ENCODE peak calls at places on chromosomes 16 and 17, in four cellular contexts. L is HepG2, P is GM12878, R is K562. Y is an unnamed sample.

GRCh38 chr16:49674255-49674980 is 181.5 kb downstream of the ZNF423 start:
- DNase-seq in P (no peak), R (no peak), L (no peak), Y (no peak)

GRCh38 chr17:78106211-78106610 is 22.3 kb downstream of the TMC6 start:
- DNase-seq in L (no peak), R (no peak), P (no peak), Y (no peak)

GRCh38 chr16:57471852-57472664 is 9.6 kb downstream of the POLR2C start:
- DNase-seq in L (peak; percentile 94), P (no peak), R (no peak), Y (peak; percentile 77)

GRCh38 chr16:67162439-67163163 is 1.9 kb upstream of the HSF4 start:
- DNase-seq in R (no peak), L (no peak), P (no peak), Y (no peak)

GRCh38 chr16:66434619-66435430 is 7.7 kb downstream of the BEAN1 start:
- DNase-seq in P (no peak), R (no peak), L (peak; percentile 92), Y (no peak)

GRCh38 chr17:30212750-30213149 is 22.7 kb downstream of the SLC6A4 start:
- DNase-seq in R (no peak), L (no peak), P (peak; percentile 72), Y (no peak)

GRCh38 chr17:49327835-49328784 is 33.9 kb downstream of the ZNF652 start:
- DNase-seq in P (no peak), R (no peak), L (no peak), Y (no peak)

GRCh38 chr16:67190448-67191399 is 788 bp upstream of the EXOC3L1 start:
- DNase-seq in L (no peak), P (no peak), R (no peak), Y (no peak)

GRCh38 chr16:12272264-12272663 is 295.7 kb downstream of the SNX29 start:
- DNase-seq in R (no peak), L (no peak), P (no peak), Y (no peak)

GRCh38 chr16:88973415-88974050 is 3.5 kb downstream of the CBFA2T3 start:
- DNase-seq in P (no peak), R (no peak), L (no peak), Y (no peak)

GRCh38 chr17:40281663-40282062 is 6.0 kb upstream of the CDC6 start:
- DNase-seq in P (no peak), R (no peak), L (no peak), Y (no peak)

GRCh38 chr16:24125199-24125598 is 130.9 kb upstream of the CACNG3 start:
- DNase-seq in R (no peak), P (no peak), L (no peak), Y (no peak)

GRCh38 chr17:42660692-42661345 is 1.7 kb downstream of the TUBG2 start:
- DNase-seq in R (no peak), P (no peak), L (no peak), Y (no peak)

GRCh38 chr16:50616883-50617629 is 64.1 kb downstream of the SNX20 start:
- DNase-seq in P (no peak), L (peak; percentile 89), R (no peak), Y (no peak)

GRCh38 chr17:63094636-63095035 is 128.6 kb downstream of the TANC2 start:
- DNase-seq in L (no peak), P (no peak), R (no peak), Y (no peak)

GRCh38 chr17:77391668-77392375 is 251.1 kb downstream of the SEC14L1 start:
- DNase-seq in L (no peak), P (no peak), R (no peak), Y (no peak)

GRCh38 chr17:12619444-12620199 is 46.1 kb upstream of the MYOCD start:
- DNase-seq in R (no peak), P (no peak), L (no peak), Y (no peak)

GRCh38 chr17:40646791-40647548 is 648 bp downstream of the SMARCE1 start:
- DNase-seq in L (peak; percentile 50), R (no peak), P (no peak), Y (no peak)

GRCh38 chr16:19583665-19584300 is 28.3 kb downstream of the VPS35L start:
- DNase-seq in R (peak; percentile 62), L (peak; percentile 77), P (no peak), Y (peak; percentile 51)

GRCh38 chr16:51665599-51665998 is 514.5 kb upstream of the SALL1 start:
- DNase-seq in L (no peak), P (no peak), R (no peak), Y (no peak)

GRCh38 chr17:34580685-34581445 is 1.5 kb downstream of the TMEM132E start:
- DNase-seq in R (peak; percentile 56), P (no peak), L (no peak), Y (peak; percentile 78)

GRCh38 chr17:45293413-45294211 is 23.2 kb downstream of the MAP3K14 start:
- DNase-seq in L (peak; percentile 58), P (no peak), R (peak; percentile 28), Y (no peak)

GRCh38 chr17:79658811-79659207 is 48.0 kb upstream of the RBFOX3 start:
- DNase-seq in R (peak; percentile 38), L (peak; percentile 27), P (no peak), Y (peak; percentile 77)

GRCh38 chr16:67137605-67138004 is 13.2 kb downstream of the B3GNT9 start:
- DNase-seq in L (no peak), P (no peak), R (no peak), Y (no peak)

GRCh38 chr16:72203401-72203800 is 31.4 kb upstream of the PMFBP1 start:
- DNase-seq in R (no peak), L (no peak), P (peak; percentile 49), Y (no peak)

GRCh38 chr17:28527181-28527681 is 21.1 kb downstream of the FOXN1 start:
- DNase-seq in P (no peak), R (peak; percentile 84), L (no peak), Y (no peak)

GRCh38 chr17:28529012-28529400 is 22.9 kb downstream of the FOXN1 start:
- DNase-seq in R (no peak), L (no peak), P (no peak), Y (no peak)

GRCh38 chr17:28527859-28528258 is 21.7 kb downstream of the FOXN1 start:
- DNase-seq in L (no peak), P (no peak), R (no peak), Y (no peak)

GRCh38 chr17:28530250-28530649 is 22.2 kb downstream of the UNC119 start:
- DNase-seq in L (no peak), P (no peak), R (no peak), Y (no peak)

DNA sequence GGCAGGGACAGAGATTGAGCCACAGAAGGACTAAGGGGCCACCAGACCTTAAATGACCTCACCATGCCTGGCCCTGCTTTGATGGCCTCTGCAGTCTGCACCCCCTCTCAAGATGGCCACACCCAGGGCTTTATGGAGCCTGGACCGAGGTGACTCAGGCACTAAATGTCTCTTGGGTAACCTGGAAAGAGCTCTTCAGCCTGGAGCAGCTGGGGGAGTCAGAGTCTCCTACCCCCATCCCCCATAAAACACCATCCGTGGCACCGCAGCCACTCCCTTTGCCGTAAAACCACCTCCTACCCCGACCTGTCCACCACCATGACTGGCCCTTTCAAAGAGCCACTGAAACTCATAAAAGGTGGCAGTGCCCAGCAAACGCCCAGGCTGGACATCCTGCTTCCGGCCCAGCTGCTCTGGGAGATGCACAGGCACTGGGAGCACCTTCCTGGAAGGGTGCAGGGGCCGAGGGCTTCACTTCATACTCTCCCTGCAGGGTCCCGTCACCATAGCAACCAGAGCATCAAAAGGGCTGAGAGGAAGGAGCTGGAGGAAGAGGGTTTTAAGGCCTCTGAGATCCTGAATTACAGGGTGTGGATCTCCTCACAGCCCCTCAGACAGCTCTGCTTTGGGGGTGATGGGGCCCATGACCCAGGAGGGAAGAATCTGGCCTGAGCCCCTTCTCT is 22.3 kb downstream of the FOXN1 start:
- DNase-seq in P (no peak), L (no peak), R (peak; percentile 68), Y (no peak)
- TF ChIP-seq FOXM1 in P (no peak), L (no peak), R (no peak), Y (no peak)

GRCh38 chr16:4375717-4376116 is 4.1 kb downstream of the VASN start:
- DNase-seq in R (no peak), P (no peak), L (no peak), Y (no peak)

GRCh38 chr16:4378202-4378666 is 6.6 kb downstream of the VASN start:
- DNase-seq in R (peak; percentile 57), L (no peak), P (no peak), Y (no peak)

GRCh38 chr16:4377573-4378146 is 6.0 kb downstream of the VASN start:
- DNase-seq in L (no peak), R (no peak), P (no peak), Y (no peak)

GRCh38 chr16:4376126-4376819 is 4.6 kb downstream of the VASN start:
- DNase-seq in R (peak; percentile 14), L (no peak), P (no peak), Y (peak; percentile 71)

GRCh38 chr16:4376820-4377572 is 5.3 kb downstream of the VASN start:
- DNase-seq in R (no peak), L (no peak), P (no peak), Y (no peak)
- H3K4me1 ChIP-seq in R (peaks cover 90% of the 10 kb centered on the region), L (peaks cover 77% of the 10 kb centered on the region), P (no peaks in the 10 kb centered on the region), Y (peaks cover 68% of the 10 kb centered on the region)

DNA sequence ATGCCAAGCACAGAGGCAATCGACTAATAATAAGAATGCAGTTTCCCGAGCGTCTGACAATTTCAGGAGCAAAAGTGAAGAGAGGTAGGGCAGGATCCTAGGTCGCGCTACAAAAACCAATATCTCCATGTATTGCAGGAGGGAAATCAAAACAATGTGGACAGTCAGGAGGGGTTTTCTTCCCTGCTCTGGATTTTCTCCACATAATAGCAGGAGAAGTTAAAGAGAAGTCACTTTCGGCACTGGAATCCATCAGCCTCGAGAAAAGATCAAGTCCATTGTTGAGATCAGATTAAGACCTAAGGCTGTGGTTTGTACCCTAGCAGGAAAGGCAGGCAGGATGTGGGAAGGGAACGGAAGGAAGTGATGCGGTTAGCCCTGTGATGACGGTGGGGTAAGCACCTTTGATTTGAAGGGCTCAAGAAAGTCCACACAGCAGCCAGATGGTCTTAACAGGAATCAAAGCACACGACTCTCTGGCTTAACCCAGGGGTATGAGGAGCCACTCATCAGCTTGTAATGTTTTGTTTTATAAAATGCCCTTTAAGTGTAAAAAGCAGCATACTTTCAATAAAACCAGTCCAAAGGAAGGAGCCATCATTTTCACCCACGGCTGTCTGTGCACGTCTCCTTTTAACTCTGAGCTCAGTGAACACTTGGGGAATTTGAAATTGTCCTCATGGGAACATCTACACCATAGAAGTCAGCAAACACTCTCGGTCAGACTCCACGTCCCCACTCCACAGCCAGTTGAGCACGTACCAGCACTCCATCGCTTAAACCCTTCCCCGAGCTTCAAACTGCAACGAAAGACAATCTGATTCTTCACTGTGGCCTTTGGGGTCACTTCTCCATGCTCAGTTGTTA is 15.8 kb upstream of the AKTIP start:
- DNase-seq in R (no peak), P (peak; percentile 97), L (no peak), Y (no peak)
- TF ChIP-seq FOXM1 in R (no peak), P (peak; percentile 92), L (no peak), Y (no peak)

DNA sequence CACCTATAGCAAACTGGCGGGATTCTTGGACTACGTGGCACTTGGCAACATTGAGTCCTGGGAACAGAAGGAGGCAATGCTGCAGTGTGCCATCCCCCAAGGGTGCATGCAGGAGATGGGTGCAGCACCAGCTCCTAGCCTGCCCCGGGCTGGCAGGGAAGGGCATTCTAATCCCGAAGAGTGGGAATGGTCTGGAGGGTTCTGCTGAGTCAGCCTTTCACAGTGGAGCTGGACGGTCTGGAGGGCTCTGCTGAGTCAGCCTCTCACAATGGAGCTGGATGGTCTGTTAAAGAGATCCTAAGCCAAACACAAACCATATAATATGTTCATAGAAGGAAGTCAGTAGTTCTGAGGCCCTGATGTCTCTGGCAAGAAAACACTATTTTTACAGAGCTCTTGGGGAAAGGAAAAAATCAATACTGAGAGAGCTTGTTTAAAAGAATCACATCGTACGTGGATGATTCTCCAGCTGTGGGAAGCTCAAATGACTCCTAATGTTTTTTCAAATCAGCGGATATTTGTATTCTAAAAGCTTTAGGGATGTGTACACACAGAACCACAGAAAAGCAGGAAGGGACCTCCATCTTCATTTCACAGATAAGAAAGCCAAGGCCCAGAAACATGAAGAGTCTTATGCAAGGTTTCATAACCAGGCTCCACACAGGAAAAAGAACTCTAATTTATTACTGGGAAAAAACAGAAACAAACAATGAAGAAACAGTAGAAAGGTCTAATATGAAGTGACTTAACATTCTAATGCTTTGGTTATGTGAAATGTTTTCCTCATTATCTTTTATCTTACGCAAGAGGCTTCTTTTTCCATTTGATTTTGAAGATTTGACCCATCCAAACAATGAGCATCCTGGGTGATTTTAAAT is 176.3 kb downstream of the VPS53 start:
- DNase-seq in L (no peak), P (no peak), R (no peak), Y (no peak)
- H3K4me1 ChIP-seq in L (peaks cover 11% of the 10 kb centered on the region), P (no peaks in the 10 kb centered on the region), R (no peaks in the 10 kb centered on the region), Y (no peaks in the 10 kb centered on the region)